ENCODE peak calls at places on chromosomes 2 and 18, in seven cellular contexts. B is EL, G is AG08396, R is DMS153, J is fibroblast of mammary gland, A is psoas muscle, H is cardiac muscle cell. X is an unnamed sample.

GRCh38 chr18:55422456-55423185 is 165.4 kb downstream of the TCF4 start:
- DNase-seq in R (no peak), G (peak; percentile 36), A (peak; percentile 52), H (peak; percentile 75), J (peak; percentile 61), B (peak; percentile 45), X (no peak)

GRCh38 chr2:88230912-88231311 is 60.8 kb downstream of the THNSL2 start:
- DNase-seq in R (no peak), H (no peak), G (no peak), A (no peak), J (no peak), B (no peak), X (no peak)

GRCh38 chr18:5294113-5294617 is 1.4 kb downstream of the ZBTB14 start:
- DNase-seq in G (no peak), A (no peak), B (peak; percentile 2), H (peak; percentile 1), J (peak; percentile 34), R (no peak), X (peak; percentile 75)

GRCh38 chr18:58091099-58091611 is 47.1 kb downstream of the NEDD4L start:
- DNase-seq in A (no peak), J (no peak), B (peak; percentile 29), R (peak; percentile 19), H (no peak), G (no peak), X (peak; percentile 58)

GRCh38 chr18:67359868-67360838 is 156.4 kb downstream of the DSEL start:
- DNase-seq in G (peak; percentile 79), J (peak; percentile 95), A (peak; percentile 49), B (peak; percentile 94), R (no peak), H (peak; percentile 93), X (peak; percentile 20)

GRCh38 chr2:49619804-49620203 is 465.5 kb upstream of the FSHR start:
- DNase-seq in R (no peak), H (peak; percentile 3), G (no peak), B (no peak), J (no peak), A (no peak), X (no peak)

GRCh38 chr2:169734172-169734847 is 678 bp downstream of the KLHL23 start:
- DNase-seq in G (peak; percentile 45), A (peak; percentile 27), J (no peak), H (peak; percentile 14), R (no peak), B (peak; percentile 20), X (peak; percentile 68)

GRCh38 chr18:13558790-13559189 is 167.6 kb downstream of the FAM210A start:
- DNase-seq in R (no peak), J (no peak), A (no peak), G (no peak), B (no peak), H (no peak), X (no peak)

GRCh38 chr2:139924070-139924469 is 1143.9 kb upstream of the NXPH2 start:
- DNase-seq in B (no peak), H (no peak), R (no peak), A (no peak), J (no peak), G (no peak), X (no peak)

GRCh38 chr2:59032469-59032868 is 791.3 kb upstream of the FANCL start:
- DNase-seq in A (no peak), G (no peak), H (no peak), R (peak; percentile 76), B (no peak), J (no peak), X (no peak)

GRCh38 chr2:80489718-80490117 is 185.2 kb upstream of the LRRTM1 start:
- DNase-seq in G (peak; percentile 17), A (no peak), J (peak; percentile 80), B (peak; percentile 60), R (no peak), H (peak; percentile 24), X (no peak)

GRCh38 chr2:189096769-189097447 is 82.7 kb downstream of the COL5A2 start:
- DNase-seq in B (peak; percentile 92), R (no peak), H (peak; percentile 91), J (peak; percentile 82), A (no peak), G (peak; percentile 19), X (no peak)

GRCh38 chr18:50879302-50880107 is 587 bp downstream of the ME2 start:
- DNase-seq in B (peak; percentile 53), J (peak; percentile 43), A (no peak), G (peak; percentile 61), R (no peak), H (peak; percentile 65), X (peak; percentile 29)

GRCh38 chr18:66616523-66616983 is 12.7 kb upstream of the CDH19 start:
- DNase-seq in H (peak; percentile 22), B (no peak), R (no peak), G (no peak), A (no peak), J (no peak), X (no peak)

GRCh38 chr2:139214806-139215205 is 434.6 kb upstream of the NXPH2 start:
- DNase-seq in A (no peak), H (no peak), B (no peak), R (no peak), J (no peak), G (no peak), X (no peak)

GRCh38 chr2:240013343-240013742 is 11.8 kb downstream of the NDUFA10 start:
- DNase-seq in A (no peak), G (peak; percentile 35), J (peak; percentile 32), B (no peak), H (peak; percentile 25), R (no peak), X (no peak)

GRCh38 chr2:35503738-35504160 is 851.8 kb upstream of the CRIM1 start:
- DNase-seq in H (no peak), R (no peak), G (no peak), J (no peak), B (peak; percentile 69), A (no peak), X (no peak)

GRCh38 chr2:130798472-130799221 is 38.1 kb upstream of the ARHGEF4 start:
- DNase-seq in B (no peak), H (peak; percentile 70), A (no peak), G (no peak), R (peak; percentile 66), J (no peak), X (peak; percentile 73)